ENCODE peak calls at places on chromosomes 12 and 14, in seven cellular contexts. T is neural progenitor cell, I is hepatocyte, O is PC-9, B is PC-3, J is GM23248, L is HepG2. C is an unnamed sample. For H3K9me3 and H3K79me2, the result is how much of the 10 kb centered on the place peaks cover.

GRCh38 chr12:112782921-112783320 is 8.6 kb upstream of the RPH3A start:
- DNase-seq in T (no peak), I (no peak), O (no peak), B (no peak), J (no peak), L (no peak), C (no peak)

GRCh38 chr12:69266045-69266635 is 26.8 kb downstream of the CPSF6 start:
- DNase-seq in T (no peak), I (no peak), O (peak), B (peak), J (peak), L (no peak), C (peak)

GRCh38 chr14:66758031-66758613 is 250.2 kb downstream of the GPHN start:
- DNase-seq in T (peak), I (no peak), O (no peak), B (peak), J (no peak), L (peak), C (no peak)

GRCh38 chr14:41419709-41420108 is 187.0 kb upstream of the LRFN5 start:
- DNase-seq in T (no peak), I (no peak), O (no peak), B (no peak), J (no peak), L (no peak), C (no peak)

GRCh38 chr14:104936361-104937155 is 11.9 kb downstream of the PLD4 start:
- DNase-seq in T (no peak), I (no peak), O (no peak), B (no peak), J (no peak), L (no peak), C (no peak)

GRCh38 chr12:62127516-62127915 is 132.7 kb upstream of the USP15 start:
- DNase-seq in T (no peak), I (no peak), O (no peak), B (no peak), J (no peak), L (no peak), C (no peak)

GRCh38 chr14:59189822-59190368 is 1.4 kb downstream of the DAAM1 start:
- DNase-seq in T (peak), I (peak), O (peak), B (peak), J (peak), L (peak), C (peak)

GRCh38 chr12:117344716-117345115 is 16.7 kb downstream of the NOS1 start:
- DNase-seq in T (no peak), I (no peak), O (peak), B (peak), J (no peak), L (no peak), C (no peak)

GRCh38 chr12:3073438-3074255 is 3.5 kb upstream of the TSPAN9 start:
- DNase-seq in T (peak), I (peak), O (peak), B (peak), J (peak), L (peak), C (peak)

GRCh38 chr12:114671664-114672476 is 12.1 kb downstream of the TBX3 start:
- DNase-seq in T (peak), I (peak), O (no peak), B (peak), J (peak), L (no peak), C (no peak)

GRCh38 chr12:119593578-119594398 is at the start of gene TMEM233:
- DNase-seq in T (peak), I (no peak), O (no peak), B (no peak), J (no peak), L (no peak), C (peak)

GRCh38 chr14:23629204-23629603 is 7.0 kb upstream of the DHRS2 start:
- DNase-seq in T (no peak), I (no peak), O (no peak), B (no peak), J (no peak), L (peak), C (no peak)
- H3K9me3 ChIP-seq in T (under half), I (under half), O (under half), B (under half), J (under half), L (under half), C (under half)

DNA sequence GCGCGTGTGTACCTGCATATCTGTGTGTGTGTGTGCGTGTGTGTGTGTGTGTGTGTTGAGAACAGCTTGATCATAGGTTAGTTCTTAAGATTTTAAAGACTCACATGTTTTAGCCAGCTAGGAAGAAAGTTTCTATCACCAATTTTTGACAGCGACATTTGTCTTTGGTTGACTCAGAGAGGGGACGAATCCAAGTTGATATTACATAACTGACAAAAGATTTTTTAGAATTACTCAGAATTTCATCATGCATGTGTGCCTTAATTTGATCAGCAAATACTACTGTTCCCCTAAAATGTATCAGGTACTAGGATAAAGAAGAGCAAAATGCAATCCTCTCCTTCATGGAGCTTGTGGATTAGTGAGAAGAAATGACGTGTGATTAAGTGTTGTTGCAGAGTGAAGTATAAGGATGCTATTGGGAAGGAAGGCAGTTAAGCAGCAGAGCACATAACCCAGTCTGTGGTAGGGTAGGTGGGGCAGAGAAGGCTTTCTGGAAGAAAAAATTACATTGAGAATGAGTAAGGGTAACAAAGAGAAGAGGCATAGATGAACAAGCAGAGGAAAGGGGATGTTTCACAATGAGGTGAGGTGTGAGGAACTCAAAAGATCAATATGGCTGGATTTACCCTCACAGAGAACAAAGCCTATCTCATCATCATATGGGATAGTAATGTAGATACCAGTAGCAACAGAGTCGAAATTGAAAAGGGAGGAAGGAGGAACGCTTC is 77.5 kb downstream of the ELK3 start:
- DNase-seq in T (no peak), I (no peak), O (no peak), B (no peak), J (peak), L (no peak), C (peak)
- H3K79me2 ChIP-seq in T (under half), I (under half), O (under half), B (under half), J (half or more), L (under half), C (under half)

GRCh38 chr12:89392401-89392800 is 40.1 kb upstream of the DUSP6 start:
- DNase-seq in T (no peak), I (no peak), O (no peak), B (no peak), J (no peak), L (no peak), C (no peak)

GRCh38 chr12:89391726-89392336 is 39.5 kb upstream of the DUSP6 start:
- DNase-seq in T (no peak), I (no peak), O (no peak), B (no peak), J (no peak), L (peak), C (no peak)

GRCh38 chr12:89390802-89391673 is 38.7 kb upstream of the DUSP6 start:
- DNase-seq in T (no peak), I (peak), O (peak), B (peak), J (peak), L (peak), C (peak)

GRCh38 chr12:89395712-89396111 is 43.4 kb upstream of the DUSP6 start:
- DNase-seq in T (no peak), I (no peak), O (no peak), B (no peak), J (no peak), L (peak), C (no peak)

DNA sequence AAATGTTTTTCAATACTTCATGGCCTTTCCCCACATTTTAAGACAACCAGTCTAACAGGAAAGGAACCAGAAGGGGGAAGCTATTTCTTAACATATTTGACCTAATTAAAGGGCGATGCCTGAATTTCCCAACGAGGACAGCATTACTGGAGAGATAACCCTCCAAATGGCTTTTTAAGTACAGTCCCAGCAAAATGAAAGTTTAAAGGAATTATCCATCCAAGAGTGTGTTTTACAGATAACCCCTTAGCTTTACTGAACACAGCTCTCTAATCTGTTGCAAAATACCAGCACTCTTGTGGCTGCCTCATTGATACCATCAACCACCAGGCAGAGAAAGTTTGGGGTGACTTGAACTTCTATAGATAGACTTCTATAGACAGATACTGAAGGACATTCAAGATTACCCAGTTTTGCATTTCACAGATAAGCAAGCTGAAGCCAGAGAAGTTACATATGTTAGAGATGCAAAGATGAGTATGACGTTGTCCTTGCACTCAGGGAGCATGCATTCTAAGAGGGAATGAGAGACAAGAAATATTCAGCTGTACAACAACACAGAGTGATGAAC is 41.3 kb upstream of the DUSP6 start:
- DNase-seq in T (no peak), I (no peak), O (peak), B (no peak), J (no peak), L (no peak), C (no peak)
- TF ChIP-seq EZH2 in T (no peak), I (no peak), O (no peak), B (no peak), J (no peak), L (no peak), C (no peak)

DNA sequence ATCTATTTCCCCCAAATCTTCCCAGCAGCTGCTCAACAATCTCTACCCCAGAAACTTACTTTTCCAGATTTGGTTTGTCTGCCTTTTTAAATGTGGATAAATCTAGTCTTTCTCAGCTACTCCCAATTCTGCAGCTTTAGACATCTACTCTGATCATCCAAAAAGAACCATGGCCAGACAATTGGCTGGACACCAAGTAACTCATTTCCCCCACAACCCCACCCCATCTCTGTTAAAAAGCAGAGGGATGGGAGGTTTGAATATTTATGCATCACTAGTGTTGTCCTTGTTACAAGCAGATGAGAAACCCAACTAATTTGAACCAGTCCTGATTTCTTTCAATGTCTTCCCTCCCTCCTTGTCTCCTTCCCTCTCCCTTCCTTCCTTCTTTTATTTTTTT is 392.0 kb downstream of the GALC start:
- DNase-seq in T (no peak), I (no peak), O (no peak), B (no peak), J (no peak), L (no peak), C (no peak)
- H3K9me3 ChIP-seq in T (under half), I (under half), O (under half), B (under half), J (under half), L (half or more), C (under half)

DNA sequence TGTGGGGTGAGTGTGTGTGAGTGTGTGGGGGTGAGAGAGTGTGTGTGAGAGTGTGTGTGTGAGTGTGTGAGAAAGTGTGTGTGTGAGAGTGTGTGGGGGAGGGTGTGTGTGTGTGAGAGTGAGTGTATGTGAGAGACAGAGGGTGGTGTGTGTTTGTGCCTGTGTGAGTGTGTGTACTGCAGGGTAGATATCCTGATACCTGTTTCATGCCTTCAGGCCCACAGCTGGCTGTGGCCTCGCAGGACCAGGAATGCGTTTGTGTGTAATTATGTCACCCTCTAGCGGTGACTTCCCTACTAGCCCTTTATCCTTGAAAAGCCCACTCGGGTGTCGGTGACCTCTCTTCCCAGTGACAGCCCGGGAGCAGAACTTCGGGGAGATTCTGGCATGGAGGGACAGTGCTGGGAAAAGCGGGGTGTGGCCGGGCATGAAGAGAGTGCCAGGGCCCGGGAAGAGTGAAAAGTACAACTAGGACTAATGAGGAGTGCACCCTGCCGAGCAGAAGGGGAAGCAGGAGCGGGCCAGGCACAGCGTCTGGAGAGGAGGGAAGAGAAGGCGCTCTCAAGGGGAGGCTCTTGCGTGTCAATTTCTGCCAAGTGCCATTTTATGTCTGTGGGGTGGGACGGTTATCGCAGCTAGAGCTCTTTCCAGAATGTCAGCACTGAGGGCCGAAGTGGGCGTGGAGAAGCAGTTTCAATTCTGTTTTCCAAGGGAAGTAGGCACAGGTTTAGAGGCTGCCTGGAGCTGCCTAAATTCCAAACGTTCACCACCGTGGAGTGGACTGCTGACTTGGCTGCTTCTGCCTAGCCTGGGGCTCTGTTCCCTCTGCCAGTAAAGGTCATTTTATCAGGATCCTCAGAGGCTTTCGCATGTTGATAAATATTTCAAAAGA is 11.0 kb upstream of the FBXL14 start:
- DNase-seq in T (peak), I (peak), O (peak), B (peak), J (peak), L (peak), C (peak)
- H3K79me2 ChIP-seq in T (under half), I (under half), O (under half), B (under half), J (half or more), L (under half), C (half or more)

GRCh38 chr12:122022393-122023338 is 982 bp downstream of the BCL7A start:
- DNase-seq in T (peak), I (peak), O (no peak), B (peak), J (peak), L (no peak), C (no peak)
- TF ChIP-seq EZH2 in T (no peak), I (no peak), O (no peak), B (no peak), J (no peak), L (no peak), C (no peak)

DNA sequence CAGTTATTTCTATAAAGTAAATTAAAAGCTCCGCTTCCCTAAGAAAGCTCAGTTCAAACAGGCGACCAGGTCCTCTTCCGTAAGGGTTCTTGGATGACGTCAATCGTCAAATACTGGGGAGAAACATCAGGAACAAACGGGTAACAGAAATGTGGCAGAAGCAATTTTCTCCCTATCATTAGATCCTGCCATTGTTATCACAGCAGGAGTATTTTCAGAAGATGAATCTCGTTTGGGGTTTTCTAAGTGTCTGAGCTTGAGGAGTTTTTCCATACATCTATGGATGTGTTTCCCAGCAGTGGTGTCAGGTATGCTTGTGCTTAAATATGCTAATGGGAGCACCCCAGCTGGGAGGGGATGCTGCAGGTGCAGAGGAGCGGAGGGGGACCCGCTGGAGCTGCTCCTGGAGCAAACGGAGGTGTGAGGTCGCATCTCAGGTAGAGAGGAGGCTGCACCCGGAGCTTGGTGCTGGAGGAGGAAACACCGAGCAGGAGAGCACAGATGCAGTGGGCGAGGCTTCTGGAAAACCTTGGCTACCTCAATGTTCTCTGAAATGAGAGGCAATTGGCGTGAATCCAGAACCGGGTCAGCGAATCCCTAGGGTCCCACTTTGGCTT is 795.5 kb downstream of the AACS start:
- DNase-seq in T (no peak), I (no peak), O (no peak), B (no peak), J (no peak), L (no peak), C (no peak)
- H3K9me3 ChIP-seq in T (under half), I (under half), O (under half), B (under half), J (under half), L (under half), C (under half)

GRCh38 chr12:19498099-19498498 is 58.8 kb downstream of the AEBP2 start:
- DNase-seq in T (no peak), I (no peak), O (no peak), B (no peak), J (no peak), L (no peak), C (no peak)
- H3K79me2 ChIP-seq in T (half or more), I (half or more), O (under half), B (under half), J (half or more), L (under half), C (under half)

GRCh38 chr12:100717733-100718067 is 76.9 kb upstream of the ANO4 start:
- DNase-seq in T (peak), I (no peak), O (no peak), B (no peak), J (peak), L (no peak), C (peak)
- TF ChIP-seq EZH2 in T (peak), I (no peak), O (no peak), B (no peak), J (no peak), L (no peak), C (peak)

GRCh38 chr12:56804684-56805083 is 41.6 kb downstream of the HSD17B6 start:
- DNase-seq in T (no peak), I (no peak), O (no peak), B (no peak), J (no peak), L (no peak), C (no peak)

GRCh38 chr12:56803750-56804149 is 40.6 kb downstream of the HSD17B6 start:
- DNase-seq in T (no peak), I (no peak), O (no peak), B (peak), J (peak), L (no peak), C (no peak)

GRCh38 chr12:56804169-56804568 is 41.0 kb downstream of the HSD17B6 start:
- DNase-seq in T (no peak), I (no peak), O (no peak), B (no peak), J (peak), L (no peak), C (no peak)

GRCh38 chr12:56805282-56805855 is 42.2 kb downstream of the HSD17B6 start:
- DNase-seq in T (no peak), I (no peak), O (no peak), B (no peak), J (no peak), L (no peak), C (no peak)

GRCh38 chr12:56806303-56806702 is 43.2 kb downstream of the HSD17B6 start:
- DNase-seq in T (no peak), I (no peak), O (no peak), B (no peak), J (no peak), L (no peak), C (no peak)
- H3K9me3 ChIP-seq in T (under half), I (under half), O (under half), B (under half), J (under half), L (under half), C (under half)

C was measured in fibroblast of lung.